ENCODE peak calls at places on chromosomes 6 and 20, in six cellular contexts. W is Kasumi-1; J is stimulated activated CD8-positive, alpha-beta memory T cell treated with anti-CD3 and anti-CD28 coated beads, Interleukin-2, amount 100 ng/mL, for 1 hour; Z is EL; L is GM23248; Y is hypothalamus. G is an unnamed sample.

GRCh38 chr20:62644802-62645496 is 2.6 kb downstream of the SLCO4A1 start:
- DNase-seq in W (no peak), J (no peak), Z (no peak), L (no peak), Y (no peak), G (no peak)

GRCh38 chr6:46848684-46849360 is 55.6 kb downstream of the MEP1A start:
- DNase-seq in W (peak; percentile 49), J (peak; percentile 14), Z (peak; percentile 81), L (peak; percentile 84), Y (peak; percentile 72), G (peak; percentile 57)

GRCh38 chr6:31438677-31439076 is 35.3 kb downstream of the MICA start:
- DNase-seq in W (no peak), J (no peak), Z (no peak), L (no peak), Y (no peak), G (no peak)

GRCh38 chr20:35637266-35637665 is 21.6 kb downstream of the SPAG4 start:
- DNase-seq in W (no peak), J (no peak), Z (no peak), L (no peak), Y (no peak), G (no peak)

GRCh38 chr6:125539892-125540291 is 209.5 kb upstream of the HEY2 start:
- DNase-seq in W (no peak), J (no peak), Z (no peak), L (no peak), Y (no peak), G (no peak)

GRCh38 chr6:36130672-36131516 is 581 bp downstream of the MAPK13 start:
- DNase-seq in W (no peak), J (no peak), Z (no peak), L (peak; percentile 39), Y (no peak), G (no peak)

GRCh38 chr20:35893942-35894341 is 60.4 kb downstream of the SCAND1 start:
- DNase-seq in W (no peak), J (no peak), Z (no peak), L (no peak), Y (no peak), G (no peak)

GRCh38 chr6:2073476-2073875 is 171.9 kb downstream of the GMDS start:
- DNase-seq in W (no peak), J (no peak), Z (no peak), L (no peak), Y (no peak), G (no peak)

GRCh38 chr6:74057326-74057725 is 361.3 kb downstream of the CD109 start:
- DNase-seq in W (no peak), J (no peak), Z (no peak), L (peak; percentile 32), Y (no peak), G (no peak)

GRCh38 chr6:24064106-24064505 is 61.9 kb upstream of the NRSN1 start:
- DNase-seq in W (peak; percentile 28), J (no peak), Z (no peak), L (peak; percentile 41), Y (no peak), G (peak; percentile 16)

GRCh38 chr6:161195418-161195817 is 78.4 kb downstream of the AGPAT4 start:
- DNase-seq in W (no peak), J (no peak), Z (no peak), L (no peak), Y (no peak), G (no peak)

GRCh38 chr6:45420083-45420908 is 42.6 kb upstream of the SUPT3H start:
- DNase-seq in W (peak; percentile 44), J (peak; percentile 34), Z (peak; percentile 57), L (peak; percentile 77), Y (no peak), G (peak; percentile 6)

GRCh38 chr20:23086931-23087411 is 847 bp upstream of the CD93 start:
- DNase-seq in W (no peak), J (no peak), Z (no peak), L (no peak), Y (no peak), G (no peak)

GRCh38 chr6:16483315-16483875 is 245.0 kb downstream of the GMPR start:
- DNase-seq in W (no peak), J (no peak), Z (no peak), L (no peak), Y (no peak), G (no peak)

GRCh38 chr6:54694928-54695532 is 151.5 kb upstream of the FAM83B start:
- DNase-seq in W (no peak), J (no peak), Z (no peak), L (no peak), Y (no peak), G (no peak)

GRCh38 chr6:170523256-170524187 is 29.6 kb downstream of the PSMB1 start:
- DNase-seq in W (no peak), J (no peak), Z (no peak), L (no peak), Y (no peak), G (no peak)

GRCh38 chr20:22462975-22463914 is 121.1 kb downstream of the FOXA2 start:
- DNase-seq in W (no peak), J (no peak), Z (no peak), L (peak; percentile 16), Y (no peak), G (no peak)

GRCh38 chr20:58985656-58986055 is 4.6 kb downstream of the NELFCD start:
- DNase-seq in W (no peak), J (no peak), Z (no peak), L (peak; percentile 65), Y (no peak), G (no peak)

GRCh38 chr20:25047766-25048165 is 10.2 kb downstream of the ACSS1 start:
- DNase-seq in W (no peak), J (no peak), Z (no peak), L (no peak), Y (no peak), G (no peak)

GRCh38 chr6:87929843-87930288 is 117.8 kb upstream of the SPACA1 start:
- DNase-seq in W (peak; percentile 89), J (no peak), Z (peak; percentile 79), L (peak; percentile 91), Y (peak; percentile 56), G (peak; percentile 92)

GRCh38 chr20:62339647-62340062 is 27.5 kb downstream of the LAMA5 start:
- DNase-seq in W (no peak), J (no peak), Z (no peak), L (no peak), Y (no peak), G (peak; percentile 79)

GRCh38 chr6:170415318-170415717 is 108.8 kb downstream of the FAM120B start:
- DNase-seq in W (no peak), J (no peak), Z (no peak), L (no peak), Y (no peak), G (no peak)

GRCh38 chr6:158026054-158026900 is 44.6 kb downstream of the SYNJ2 start:
- DNase-seq in W (peak; percentile 98), J (peak; percentile 63), Z (peak; percentile 99), L (peak; percentile 99), Y (no peak), G (peak; percentile 88)

GRCh38 chr6:32609731-32610640 is 20.3 kb upstream of the HLA-DRB1 start:
- DNase-seq in W (peak; percentile 87), J (no peak), Z (peak; percentile 91), L (peak; percentile 87), Y (peak; percentile 3), G (peak; percentile 95)

GRCh38 chr6:2651966-2652365 is 98.8 kb downstream of the MYLK4 start:
- DNase-seq in W (no peak), J (no peak), Z (no peak), L (no peak), Y (no peak), G (no peak)

GRCh38 chr20:58829531-58829941 is 21.2 kb downstream of the GNAS-AS1 start:
- DNase-seq in W (no peak), J (no peak), Z (no peak), L (peak; percentile 37), Y (peak; percentile 12), G (no peak)

GRCh38 chr6:42451146-42451594 is 556 bp downstream of the TRERF1 start:
- DNase-seq in W (no peak), J (no peak), Z (no peak), L (peak; percentile 50), Y (no peak), G (no peak)

GRCh38 chr6:108673602-108674001 is 112.9 kb downstream of the FOXO3 start:
- DNase-seq in W (no peak), J (no peak), Z (no peak), L (peak; percentile 46), Y (no peak), G (no peak)

GRCh38 chr6:125363360-125364121 is 61.8 kb upstream of the HDDC2 start:
- DNase-seq in W (no peak), J (no peak), Z (peak; percentile 36), L (peak; percentile 54), Y (peak; percentile 50), G (no peak)

GRCh38 chr20:62925420-62926228 is 681 bp downstream of the DIDO1 start:
- DNase-seq in W (no peak), J (peak; percentile 16), Z (peak; percentile 45), L (peak; percentile 75), Y (peak; percentile 70), G (peak; percentile 61)

GRCh38 chr6:116371384-116372209 is 850 bp downstream of the DSE start:
- DNase-seq in W (peak; percentile 46), J (no peak), Z (peak; percentile 96), L (peak; percentile 98), Y (peak; percentile 72), G (no peak)

GRCh38 chr6:82245376-82245775 is 2.2 kb downstream of the IBTK start:
- DNase-seq in W (no peak), J (no peak), Z (no peak), L (no peak), Y (no peak), G (no peak)